ENCODE peak calls at places on chromosomes 12 and 14, in four cellular contexts. S is NCI-H345, T is IMR-90, J is T47D. R is an unnamed sample.

GRCh38 chr14:61477845-61478438 is 156.6 kb downstream of the PRKCH start:
- DNase-seq in J (no peak), T (peak; percentile 60), S (peak; percentile 9), R (no peak)

GRCh38 chr12:96780330-96780729 is 126.7 kb upstream of the NEDD1 start:
- DNase-seq in T (no peak), J (no peak), S (no peak), R (no peak)

GRCh38 chr14:20583142-20583541 is 4.7 kb downstream of the RNASE11 start:
- DNase-seq in T (no peak), J (no peak), S (no peak), R (no peak)

GRCh38 chr12:103401421-103401820 is 94.3 kb downstream of the C12orf42 start:
- DNase-seq in J (no peak), T (no peak), S (peak; percentile 9), R (no peak)

GRCh38 chr14:73696466-73697390 is 17.5 kb downstream of the PNMA1 start:
- DNase-seq in T (peak; percentile 84), J (no peak), S (no peak), R (no peak)

GRCh38 chr12:5945071-5946008 is at the start of gene ANO2:
- DNase-seq in S (peak; percentile 37), J (peak; percentile 3), T (no peak), R (peak; percentile 85)

GRCh38 chr12:2834581-2835491 is at the start of gene NRIP2:
- DNase-seq in J (no peak), S (peak; percentile 46), T (peak; percentile 73), R (peak; percentile 5)

GRCh38 chr12:106074361-106074705 is 64.4 kb downstream of the NUAK1 start:
- DNase-seq in T (no peak), J (no peak), S (no peak), R (no peak)

GRCh38 chr12:93022603-93023340 is 93.7 kb upstream of the EEA1 start:
- DNase-seq in J (no peak), S (no peak), T (peak; percentile 41), R (no peak)

GRCh38 chr14:23483216-23483854 is 13.8 kb downstream of the NGDN start:
- DNase-seq in J (no peak), T (peak; percentile 13), S (peak; percentile 9), R (peak; percentile 85)

GRCh38 chr14:38693423-38693822 is 409.6 kb downstream of the SEC23A start:
- DNase-seq in T (no peak), J (no peak), S (no peak), R (no peak)

GRCh38 chr14:96104469-96105057 is 65.4 kb downstream of the C14orf132 start:
- DNase-seq in J (no peak), S (no peak), T (peak; percentile 100), R (no peak)

GRCh38 chr12:92927436-92928116 is 1.5 kb downstream of the EEA1 start:
- DNase-seq in J (no peak), S (no peak), T (peak; percentile 77), R (no peak)

GRCh38 chr14:20631821-20632389 is 9.6 kb downstream of the OR6S1 start:
- DNase-seq in S (no peak), T (peak; percentile 56), J (no peak), R (no peak)

GRCh38 chr14:25150934-25151790 is 101.2 kb upstream of the STXBP6 start:
- DNase-seq in T (peak; percentile 71), J (peak; percentile 14), S (peak; percentile 59), R (no peak)

GRCh38 chr12:3715999-3716398 is 36.9 kb downstream of the CRACR2A start:
- DNase-seq in J (no peak), S (no peak), T (no peak), R (no peak)

GRCh38 chr12:639988-640387 is 23.3 kb downstream of the NINJ2 start:
- DNase-seq in S (no peak), J (no peak), T (no peak), R (no peak)

GRCh38 chr12:23628836-23629235 is 320.6 kb downstream of the SOX5 start:
- DNase-seq in S (no peak), T (no peak), J (no peak), R (no peak)